ENCODE peak calls at places on chromosomes 3 and 15, in six cellular contexts. S is AG04449; Y is CD4-positive, alpha-beta T cell; U is uterus; Z is astrocyte; F is endothelial cell. W is an unnamed sample.
A peak's percentile ranks its signal among the peaks of the same experiment; 100 is the strongest.

GRCh38 chr15:92580933-92581445 is 74.6 kb downstream of the FAM174B start:
- DNase-seq in S (no peak), Y (no peak), U (no peak), Z (no peak), F (no peak), W (no peak)

GRCh38 chr3:106251160-106251892 is 382.5 kb upstream of the CBLB start:
- DNase-seq in S (no peak), Y (no peak), U (no peak), Z (no peak), F (no peak), W (no peak)

GRCh38 chr15:60563539-60564404 is 84.8 kb upstream of the ICE2 start:
- DNase-seq in S (no peak), Y (no peak), U (no peak), Z (no peak), F (no peak), W (no peak)

GRCh38 chr15:39392469-39393047 is 188.3 kb upstream of the THBS1 start:
- DNase-seq in S (no peak), Y (no peak), U (no peak), Z (no peak), F (no peak), W (no peak)

GRCh38 chr15:25717861-25718504 is 145.1 kb downstream of the ATP10A start:
- DNase-seq in S (no peak), Y (no peak), U (no peak), Z (peak; percentile 2), F (no peak), W (no peak)

GRCh38 chr15:78322243-78322642 is 17.9 kb upstream of the CRABP1 start:
- DNase-seq in S (no peak), Y (no peak), U (no peak), Z (peak; percentile 70), F (peak; percentile 31), W (no peak)

GRCh38 chr3:42177801-42178150 is 86.6 kb downstream of the TRAK1 start:
- DNase-seq in S (no peak), Y (no peak), U (no peak), Z (no peak), F (no peak), W (no peak)

GRCh38 chr3:74303711-74304110 is 310.7 kb downstream of the CNTN3 start:
- DNase-seq in S (no peak), Y (no peak), U (no peak), Z (no peak), F (no peak), W (no peak)

GRCh38 chr3:189273736-189274135 is 102.0 kb downstream of the TPRG1 start:
- DNase-seq in S (no peak), Y (no peak), U (no peak), Z (no peak), F (no peak), W (no peak)

GRCh38 chr15:78880828-78881227 is 8.1 kb downstream of the MORF4L1 start:
- DNase-seq in S (no peak), Y (no peak), U (no peak), Z (no peak), F (no peak), W (no peak)

GRCh38 chr3:195198424-195199346 is 72.3 kb downstream of the XXYLT1 start:
- DNase-seq in S (no peak), Y (no peak), U (no peak), Z (no peak), F (no peak), W (no peak)

GRCh38 chr3:125150525-125151436 is 61.8 kb downstream of the SLC12A8 start:
- DNase-seq in S (no peak), Y (peak; percentile 35), U (no peak), Z (no peak), F (peak; percentile 65), W (no peak)

GRCh38 chr3:53478921-53479664 is 15.3 kb upstream of the CACNA1D start:
- DNase-seq in S (no peak), Y (no peak), U (no peak), Z (no peak), F (no peak), W (no peak)

GRCh38 chr15:100229181-100230163 is 112.3 kb downstream of the ADAMTS17 start:
- DNase-seq in S (no peak), Y (no peak), U (no peak), Z (no peak), F (no peak), W (no peak)

GRCh38 chr15:97995192-97995591 is 34.7 kb downstream of the ARRDC4 start:
- DNase-seq in S (no peak), Y (no peak), U (no peak), Z (no peak), F (no peak), W (no peak)

GRCh38 chr3:139668332-139668731 is 9.4 kb downstream of the NMNAT3 start:
- DNase-seq in S (no peak), Y (no peak), U (no peak), Z (no peak), F (no peak), W (no peak)

GRCh38 chr3:139672247-139672646 is 5.5 kb downstream of the NMNAT3 start:
- DNase-seq in S (no peak), Y (no peak), U (no peak), Z (no peak), F (no peak), W (no peak)

GRCh38 chr3:139672884-139673283 is 4.9 kb downstream of the NMNAT3 start:
- DNase-seq in S (no peak), Y (no peak), U (no peak), Z (no peak), F (no peak), W (no peak)

GRCh38 chr3:139674585-139675260 is 3.0 kb downstream of the NMNAT3 start:
- DNase-seq in S (no peak), Y (no peak), U (no peak), Z (no peak), F (no peak), W (no peak)

GRCh38 chr3:139670196-139670595 is 7.6 kb downstream of the NMNAT3 start:
- DNase-seq in S (no peak), Y (no peak), U (no peak), Z (no peak), F (no peak), W (no peak)
- TF ChIP-seq CTCF in S (no peak), Y (no peak), U (no peak), Z (no peak), F (no peak), W (no peak)

GRCh38 chr3:151156618-151157216 is 46.3 kb downstream of the GPR171 start:
- DNase-seq in S (no peak), Y (no peak), U (no peak), Z (peak; percentile 38), F (peak; percentile 45), W (no peak)
- TF ChIP-seq CTCF in S (peak; percentile 55), Y (peak; percentile 66), U (peak; percentile 25), Z (peak; percentile 71), F (peak; percentile 63), W (no peak)

DNA sequence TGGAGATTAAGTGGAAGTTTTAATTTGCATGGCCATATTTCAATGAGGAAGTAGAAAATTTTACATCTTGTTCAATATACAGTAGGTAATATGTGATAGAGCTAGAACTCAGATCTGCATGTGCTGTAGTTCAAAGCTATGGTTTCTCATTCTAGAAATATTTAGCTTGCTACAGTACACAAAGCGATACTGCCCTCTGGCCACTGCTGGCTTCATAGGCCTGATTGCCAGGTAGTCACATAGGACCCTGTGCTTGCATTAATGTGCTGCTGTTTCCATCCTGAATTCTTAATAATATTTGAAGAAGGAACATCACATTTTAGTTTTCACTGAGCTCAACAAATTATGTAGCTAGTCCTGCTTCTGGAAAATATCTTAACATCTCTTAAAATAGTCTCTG is 87.0 kb downstream of the PLSCR2 start:
- DNase-seq in S (no peak), Y (no peak), U (no peak), Z (no peak), F (peak; percentile 7), W (no peak)
- TF ChIP-seq CTCF in S (peak; percentile 23), Y (no peak), U (peak; percentile 17), Z (no peak), F (no peak), W (no peak)

GRCh38 chr3:10780243-10780642 is 35.8 kb upstream of the SLC6A11 start:
- DNase-seq in S (no peak), Y (no peak), U (no peak), Z (no peak), F (no peak), W (no peak)

GRCh38 chr3:10777627-10778026 is 38.4 kb upstream of the SLC6A11 start:
- DNase-seq in S (no peak), Y (no peak), U (no peak), Z (no peak), F (no peak), W (no peak)

GRCh38 chr3:10779293-10779805 is 36.7 kb upstream of the SLC6A11 start:
- DNase-seq in S (no peak), Y (no peak), U (no peak), Z (no peak), F (no peak), W (no peak)

GRCh38 chr3:10780922-10781321 is 35.1 kb upstream of the SLC6A11 start:
- DNase-seq in S (no peak), Y (no peak), U (no peak), Z (no peak), F (no peak), W (no peak)

GRCh38 chr3:10778492-10779292 is 37.3 kb upstream of the SLC6A11 start:
- DNase-seq in S (no peak), Y (no peak), U (no peak), Z (no peak), F (no peak), W (no peak)
- TF ChIP-seq CTCF in S (no peak), Y (no peak), U (no peak), Z (no peak), F (no peak), W (no peak)

GRCh38 chr3:64166584-64167155 is 58.6 kb downstream of the PRICKLE2 start:
- DNase-seq in S (no peak), Y (no peak), U (no peak), Z (peak; percentile 68), F (peak; percentile 38), W (no peak)
- TF ChIP-seq CTCF in S (peak; percentile 25), Y (no peak), U (no peak), Z (peak; percentile 17), F (peak; percentile 27), W (no peak)

GRCh38 chr3:47376393-47376792 is 4.4 kb upstream of the PTPN23 start:
- DNase-seq in S (no peak), Y (no peak), U (no peak), Z (no peak), F (no peak), W (no peak)
- TF ChIP-seq CTCF in S (no peak), Y (no peak), U (no peak), Z (no peak), F (no peak), W (no peak)

GRCh38 chr15:33226559-33227181 is 32.2 kb upstream of the FMN1 start:
- DNase-seq in S (no peak), Y (peak; percentile 42), U (no peak), Z (peak; percentile 24), F (no peak), W (peak; percentile 31)
- TF ChIP-seq CTCF in S (no peak), Y (peak; percentile 71), U (no peak), Z (peak; percentile 19), F (no peak), W (peak; percentile 37)